ENCODE peak calls at places on chromosome 2, in eight cellular contexts. M, L, R, E, J, C, F and Z are unnamed samples.
A peak's percentile ranks its signal among the peaks of the same experiment; 100 is the strongest.

GRCh38 chr2:146820672-146821071 is 1024.2 kb upstream of the ACVR2A start:
- DNase-seq in M (no peak), L (no peak), R (no peak), E (no peak), J (no peak), C (no peak), F (no peak), Z (peak; percentile 82)

GRCh38 chr2:240811346-240812300 is 8.4 kb downstream of the KIF1A start:
- DNase-seq in M (no peak), L (no peak), R (no peak), E (no peak), J (no peak), C (no peak), F (no peak), Z (no peak)

GRCh38 chr2:103123516-103123915 is 361.7 kb downstream of the TMEM182 start:
- DNase-seq in M (no peak), L (no peak), R (no peak), E (no peak), J (no peak), C (no peak), F (no peak), Z (no peak)

GRCh38 chr2:101766871-101767739 is 69.6 kb downstream of the MAP4K4 start:
- DNase-seq in M (no peak), L (no peak), R (peak; percentile 73), E (no peak), J (no peak), C (no peak), F (no peak), Z (peak; percentile 85)

GRCh38 chr2:37414470-37414949 is 70.1 kb downstream of the QPCT start:
- DNase-seq in M (no peak), L (no peak), R (peak; percentile 48), E (no peak), J (peak; percentile 48), C (no peak), F (no peak), Z (peak; percentile 48)

GRCh38 chr2:240784629-240785423 is 35.2 kb downstream of the KIF1A start:
- DNase-seq in M (no peak), L (no peak), R (no peak), E (no peak), J (no peak), C (no peak), F (no peak), Z (no peak)

GRCh38 chr2:12717988-12718661 is 1.4 kb downstream of the TRIB2 start:
- DNase-seq in M (peak; percentile 17), L (no peak), R (no peak), E (no peak), J (peak; percentile 48), C (peak; percentile 30), F (no peak), Z (peak; percentile 62)

GRCh38 chr2:134098258-134098785 is 155.6 kb upstream of the MGAT5 start:
- DNase-seq in M (no peak), L (no peak), R (no peak), E (no peak), J (no peak), C (no peak), F (no peak), Z (no peak)

GRCh38 chr2:42045956-42046748 is 1.7 kb upstream of the PKDCC start:
- DNase-seq in M (no peak), L (no peak), R (no peak), E (no peak), J (no peak), C (no peak), F (no peak), Z (peak; percentile 42)

GRCh38 chr2:147502895-147503294 is 341.9 kb upstream of the ACVR2A start:
- DNase-seq in M (no peak), L (no peak), R (no peak), E (no peak), J (no peak), C (no peak), F (no peak), Z (no peak)

GRCh38 chr2:82283075-82283474 is 1978.5 kb upstream of the LRRTM1 start:
- DNase-seq in M (no peak), L (no peak), R (no peak), E (no peak), J (no peak), C (no peak), F (no peak), Z (no peak)

GRCh38 chr2:14700753-14701152 is 68.2 kb downstream of the LRATD1 start:
- DNase-seq in M (no peak), L (no peak), R (peak; percentile 18), E (no peak), J (no peak), C (no peak), F (no peak), Z (peak; percentile 63)

GRCh38 chr2:126827371-126827770 is 71.3 kb upstream of the TEX51 start:
- DNase-seq in M (no peak), L (no peak), R (no peak), E (no peak), J (no peak), C (no peak), F (no peak), Z (no peak)

GRCh38 chr2:184769038-184769437 is 170.7 kb downstream of the ZNF804A start:
- DNase-seq in M (no peak), L (no peak), R (no peak), E (no peak), J (no peak), C (no peak), F (no peak), Z (peak; percentile 50)

GRCh38 chr2:44075536-44075935 is 79.7 kb upstream of the LRPPRC start:
- DNase-seq in M (no peak), L (peak; percentile 43), R (peak; percentile 54), E (peak; percentile 76), J (peak; percentile 86), C (no peak), F (peak; percentile 58), Z (peak; percentile 87)

GRCh38 chr2:234990300-234990699 is 38.5 kb downstream of the SH3BP4 start:
- DNase-seq in M (no peak), L (no peak), R (no peak), E (no peak), J (no peak), C (no peak), F (no peak), Z (no peak)

GRCh38 chr2:67476808-67477790 is 80.0 kb downstream of the ETAA1 start:
- DNase-seq in M (no peak), L (no peak), R (peak; percentile 23), E (no peak), J (peak; percentile 4), C (no peak), F (no peak), Z (peak; percentile 69)